ENCODE peak calls at places on chromosomes 4 and X, in ten cellular contexts. G is left lung; W is sciatic nerve; H is HTR-8/SVneo; X is SIG-M5; Y is MM.1S; F is activated CD4-positive, alpha-beta memory T cell treated with anti-CD3 and anti-CD28 coated beads for 36 hours; V is astrocyte of the hippocampus; I is CD8-positive, alpha-beta T cell; K is activated CD8-positive, alpha-beta T cell treated with anti-CD3 and anti-CD28 coated beads, Interleukin-2, amount 10 ng/mL, durations not matched to agents 7 days and 5 days. T is an unnamed sample.

GRCh38 chr4:1072830-1073446 is 40.4 kb downstream of the RNF212 start:
- DNase-seq in G (no peak), W (no peak), H (peak; percentile 59), X (no peak), Y (peak; percentile 12), F (peak; percentile 70), V (peak; percentile 74), I (peak; percentile 56), K (peak; percentile 71), T (peak; percentile 50)

GRCh38 chrX:150216716-150217115 is 146.4 kb upstream of the MAMLD1 start:
- DNase-seq in G (no peak), W (no peak), H (no peak), X (no peak), Y (no peak), F (no peak), V (no peak), I (no peak), K (no peak), T (no peak)

GRCh38 chrX:49001521-49002090 is 458 bp downstream of the GRIPAP1 start:
- DNase-seq in G (no peak), W (no peak), H (peak; percentile 8), X (peak; percentile 11), Y (peak; percentile 19), F (peak; percentile 67), V (peak; percentile 42), I (peak; percentile 46), K (peak; percentile 63), T (peak; percentile 29)

GRCh38 chr4:37531156-37531555 is 155.0 kb downstream of the RELL1 start:
- DNase-seq in G (no peak), W (no peak), H (no peak), X (no peak), Y (no peak), F (no peak), V (no peak), I (no peak), K (no peak), T (no peak)

GRCh38 chrX:20118065-20118824 is 1.5 kb upstream of the MAP7D2 start:
- DNase-seq in G (no peak), W (no peak), H (no peak), X (no peak), Y (no peak), F (no peak), V (no peak), I (no peak), K (no peak), T (no peak)

GRCh38 chr4:140326395-140326993 is 47.0 kb upstream of the SCOC start:
- DNase-seq in G (no peak), W (no peak), H (peak; percentile 43), X (no peak), Y (peak; percentile 26), F (peak; percentile 11), V (peak; percentile 66), I (no peak), K (peak; percentile 28), T (peak; percentile 46)

GRCh38 chr4:6493668-6494304 is 21.4 kb upstream of the PPP2R2C start:
- DNase-seq in G (no peak), W (no peak), H (no peak), X (no peak), Y (no peak), F (no peak), V (peak; percentile 52), I (no peak), K (no peak), T (no peak)

GRCh38 chrX:15853586-15854079 is 980 bp downstream of the AP1S2 start:
- DNase-seq in G (no peak), W (no peak), H (no peak), X (no peak), Y (no peak), F (peak; percentile 8), V (peak; percentile 34), I (no peak), K (no peak), T (no peak)

GRCh38 chr4:71338846-71339593 is at the start of gene SLC4A4:
- DNase-seq in G (no peak), W (no peak), H (no peak), X (no peak), Y (no peak), F (no peak), V (peak; percentile 8), I (no peak), K (peak; percentile 61), T (no peak)

GRCh38 chrX:8273451-8273894 is 102.4 kb upstream of the VCX2 start:
- DNase-seq in G (no peak), W (no peak), H (no peak), X (no peak), Y (no peak), F (no peak), V (peak; percentile 65), I (no peak), K (no peak), T (no peak)

GRCh38 chrX:71859637-71860036 is 51.0 kb upstream of the NHSL2 start:
- DNase-seq in G (no peak), W (no peak), H (peak; percentile 45), X (no peak), Y (peak; percentile 45), F (peak; percentile 31), V (peak; percentile 56), I (peak; percentile 34), K (peak; percentile 41), T (peak; percentile 54)

GRCh38 chrX:97909245-97909644 is 1025.5 kb downstream of the RPA4 start:
- DNase-seq in G (no peak), W (no peak), H (no peak), X (peak; percentile 30), Y (peak; percentile 41), F (no peak), V (no peak), I (no peak), K (no peak), T (no peak)

GRCh38 chr4:52968241-52968640 is 106.1 kb downstream of the RASL11B start:
- DNase-seq in G (no peak), W (no peak), H (no peak), X (no peak), Y (no peak), F (no peak), V (no peak), I (no peak), K (no peak), T (no peak)

GRCh38 chrX:48154796-48155195 is 24.4 kb downstream of the SPACA5B start:
- DNase-seq in G (no peak), W (no peak), H (no peak), X (no peak), Y (no peak), F (no peak), V (no peak), I (no peak), K (no peak), T (no peak)

GRCh38 chr4:6095023-6095817 is 77.0 kb upstream of the C4orf50 start:
- DNase-seq in G (no peak), W (no peak), H (no peak), X (no peak), Y (no peak), F (peak; percentile 42), V (peak; percentile 45), I (no peak), K (no peak), T (no peak)

GRCh38 chrX:73916931-73917657 is 354.1 kb downstream of the CHIC1 start:
- DNase-seq in G (no peak), W (no peak), H (peak; percentile 88), X (no peak), Y (no peak), F (no peak), V (peak; percentile 80), I (no peak), K (no peak), T (no peak)

GRCh38 chrX:43474321-43474720 is 181.8 kb upstream of the MAOA start:
- DNase-seq in G (no peak), W (no peak), H (no peak), X (no peak), Y (no peak), F (no peak), V (peak; percentile 17), I (no peak), K (no peak), T (no peak)

GRCh38 chr4:55927776-55928437 is 20.8 kb upstream of the CEP135 start:
- DNase-seq in G (no peak), W (no peak), H (no peak), X (no peak), Y (no peak), F (no peak), V (no peak), I (no peak), K (no peak), T (no peak)

GRCh38 chr4:22850630-22851029 is 157.9 kb downstream of the GBA3 start:
- DNase-seq in G (no peak), W (no peak), H (no peak), X (no peak), Y (peak; percentile 86), F (no peak), V (no peak), I (no peak), K (no peak), T (no peak)

GRCh38 chrX:29662101-29662500 is 553.3 kb upstream of the MAGEB2 start:
- DNase-seq in G (no peak), W (no peak), H (peak; percentile 53), X (no peak), Y (no peak), F (no peak), V (peak; percentile 31), I (no peak), K (no peak), T (no peak)

GRCh38 chr4:108058685-108059440 is 69.2 kb downstream of the HADH start:
- DNase-seq in G (no peak), W (no peak), H (peak; percentile 56), X (no peak), Y (no peak), F (no peak), V (peak; percentile 74), I (no peak), K (no peak), T (no peak)

GRCh38 chr4:8215001-8215427 is 15.9 kb downstream of the SH3TC1 start:
- DNase-seq in G (no peak), W (no peak), H (peak; percentile 42), X (no peak), Y (no peak), F (no peak), V (peak; percentile 61), I (no peak), K (no peak), T (no peak)

GRCh38 chr4:8707045-8707781 is 114.6 kb downstream of the CPZ start:
- DNase-seq in G (peak; percentile 22), W (no peak), H (no peak), X (no peak), Y (no peak), F (no peak), V (no peak), I (no peak), K (no peak), T (peak; percentile 73)

GRCh38 chr4:156946508-156947197 is 24.9 kb downstream of the PDGFC start:
- DNase-seq in G (no peak), W (no peak), H (no peak), X (no peak), Y (no peak), F (no peak), V (peak; percentile 87), I (no peak), K (no peak), T (no peak)

GRCh38 chrX:4764888-4765287 is 1051.4 kb upstream of the PRKX start:
- DNase-seq in G (no peak), W (no peak), H (no peak), X (no peak), Y (no peak), F (no peak), V (peak; percentile 18), I (no peak), K (no peak), T (no peak)

GRCh38 chr4:33980361-33980760 is 2264.0 kb downstream of the ARAP2 start:
- DNase-seq in G (no peak), W (no peak), H (no peak), X (no peak), Y (no peak), F (no peak), V (no peak), I (no peak), K (no peak), T (no peak)

GRCh38 chr4:109434007-109434792 is 585 bp downstream of the SEC24B start:
- DNase-seq in G (peak; percentile 52), W (peak; percentile 69), H (no peak), X (no peak), Y (peak; percentile 19), F (peak; percentile 32), V (peak; percentile 66), I (peak; percentile 27), K (peak; percentile 34), T (peak; percentile 42)

GRCh38 chr4:167903291-167903721 is 189.0 kb upstream of the ANXA10 start:
- DNase-seq in G (no peak), W (no peak), H (no peak), X (no peak), Y (no peak), F (no peak), V (peak; percentile 16), I (no peak), K (no peak), T (no peak)